ENCODE peak calls at places on chromosomes 12 and 14, in six cellular contexts. A is KG1, R is hepatic stellate cell, B is AG09319, V is AG08395, H is lung microvascular endothelial cell. O is an unnamed sample.

GRCh38 chr14:20415723-20416622 is 2.7 kb upstream of the TEP1 start:
- DNase-seq in A (peak), R (peak), B (no peak), V (peak), H (peak), O (peak)

GRCh38 chr14:79972230-79972629 is 239.1 kb downstream of the DIO2 start:
- DNase-seq in A (no peak), R (no peak), B (no peak), V (no peak), H (no peak), O (no peak)

GRCh38 chr12:6953417-6954315 is 2.5 kb downstream of the PTPN6 start:
- DNase-seq in A (peak), R (no peak), B (no peak), V (peak), H (no peak), O (peak)

GRCh38 chr14:59679872-59680271 is 103.3 kb upstream of the CCDC175 start:
- DNase-seq in A (no peak), R (peak), B (no peak), V (no peak), H (no peak), O (peak)

GRCh38 chr14:45651906-45652305 is 398.9 kb upstream of the MIS18BP1 start:
- DNase-seq in A (no peak), R (no peak), B (no peak), V (no peak), H (no peak), O (no peak)

GRCh38 chr14:38887696-38888095 is 215.3 kb downstream of the SEC23A start:
- DNase-seq in A (no peak), R (no peak), B (no peak), V (no peak), H (no peak), O (no peak)

GRCh38 chr14:103535081-103535890 is 6.3 kb downstream of the TRMT61A start:
- DNase-seq in A (no peak), R (no peak), B (no peak), V (no peak), H (no peak), O (no peak)

GRCh38 chr12:57517187-57517586 is 3.1 kb downstream of the DDIT3 start:
- DNase-seq in A (no peak), R (peak), B (no peak), V (peak), H (no peak), O (peak)

GRCh38 chr14:63524537-63525155 is 18.5 kb downstream of the PPP2R5E start:
- DNase-seq in A (no peak), R (no peak), B (no peak), V (no peak), H (no peak), O (no peak)

GRCh38 chr12:123723765-123724164 is 11.6 kb downstream of the ATP6V0A2 start:
- DNase-seq in A (no peak), R (no peak), B (no peak), V (no peak), H (no peak), O (no peak)

GRCh38 chr14:91331761-91332447 is 85.7 kb downstream of the CCDC88C start:
- DNase-seq in A (no peak), R (no peak), B (no peak), V (no peak), H (peak), O (no peak)

GRCh38 chr14:103065861-103066260 is 8.5 kb upstream of the CDC42BPB start:
- DNase-seq in A (no peak), R (no peak), B (no peak), V (no peak), H (peak), O (no peak)

GRCh38 chr12:10365716-10366433 is 24.0 kb downstream of the KLRK1 start:
- DNase-seq in A (peak), R (no peak), B (no peak), V (peak), H (no peak), O (peak)

GRCh38 chr12:100127766-100128508 is 14.7 kb downstream of the BLTP3B start:
- DNase-seq in A (peak), R (peak), B (peak), V (peak), H (peak), O (peak)

GRCh38 chr14:49892301-49892635 is 614 bp upstream of the ARF6 start:
- DNase-seq in A (peak), R (peak), B (peak), V (peak), H (peak), O (peak)

O was measured in H4.